ENCODE peak calls at places on chromosome 4, in ten cellular contexts. K is CD8-positive, alpha-beta T cell; W is tibial artery; S is right lobe of liver; Y is GM23248; C is suprapubic skin; Z is fibroblast of lung; O is upper lobe of right lung; J is PC-3; L is NT2/D1. M is an unnamed sample. For H3K4me1 and H3K36me3, the result is how much of the 10 kb centered on the place peaks cover.

GRCh38 chr4:87523307-87523706 is 5.9 kb downstream of the SPARCL1 start:
- DNase-seq in K (no peak), W (no peak), S (no peak), Y (no peak), C (no peak), Z (peak), O (no peak), J (no peak), L (no peak), M (no peak)

GRCh38 chr4:167274346-167274745 is 40.1 kb upstream of the SPOCK3 start:
- DNase-seq in K (no peak), W (no peak), S (no peak), Y (no peak), C (no peak), Z (peak), O (no peak), J (peak), L (no peak), M (no peak)

GRCh38 chr4:82899339-82899738 is 1.2 kb upstream of the THAP9 start:
- DNase-seq in K (no peak), W (no peak), S (no peak), Y (peak), C (no peak), Z (no peak), O (no peak), J (no peak), L (no peak), M (no peak)

GRCh38 chr4:44662623-44663006 is 11.2 kb upstream of the YIPF7 start:
- DNase-seq in K (no peak), W (no peak), S (no peak), Y (no peak), C (no peak), Z (no peak), O (no peak), J (no peak), L (no peak), M (no peak)

GRCh38 chr4:41967392-41967791 is 14.2 kb upstream of the DCAF4L1 start:
- DNase-seq in K (no peak), W (no peak), S (no peak), Y (no peak), C (no peak), Z (no peak), O (no peak), J (peak), L (no peak), M (no peak)

GRCh38 chr4:119025440-119025839 is 110.2 kb upstream of the MYOZ2 start:
- DNase-seq in K (no peak), W (peak), S (no peak), Y (peak), C (no peak), Z (peak), O (peak), J (peak), L (no peak), M (no peak)

GRCh38 chr4:4542824-4543485 is 1.1 kb upstream of the STX18 start:
- DNase-seq in K (no peak), W (no peak), S (no peak), Y (peak), C (no peak), Z (no peak), O (no peak), J (no peak), L (no peak), M (no peak)

GRCh38 chr4:108120789-108121188 is 47.9 kb downstream of the LEF1 start:
- DNase-seq in K (no peak), W (no peak), S (no peak), Y (no peak), C (no peak), Z (no peak), O (no peak), J (no peak), L (no peak), M (no peak)

GRCh38 chr4:150283689-150284088 is 205.4 kb downstream of the DCLK2 start:
- DNase-seq in K (no peak), W (no peak), S (no peak), Y (peak), C (no peak), Z (peak), O (no peak), J (peak), L (no peak), M (no peak)

GRCh38 chr4:78556655-78557054 is 5.1 kb downstream of the ANXA3 start:
- DNase-seq in K (no peak), W (no peak), S (no peak), Y (no peak), C (no peak), Z (no peak), O (no peak), J (peak), L (no peak), M (no peak)

GRCh38 chr4:116055857-116056827 is 942.7 kb upstream of the NDST4 start:
- DNase-seq in K (no peak), W (no peak), S (no peak), Y (peak), C (no peak), Z (peak), O (no peak), J (peak), L (no peak), M (no peak)

GRCh38 chr4:924107-925096 is 7.7 kb downstream of the GAK start:
- DNase-seq in K (peak), W (no peak), S (no peak), Y (peak), C (peak), Z (peak), O (peak), J (no peak), L (no peak), M (peak)

GRCh38 chr4:140238353-140239041 is 84.5 kb upstream of the MAML3 start:
- DNase-seq in K (no peak), W (peak), S (peak), Y (peak), C (peak), Z (peak), O (peak), J (no peak), L (no peak), M (peak)

GRCh38 chr4:30208731-30209435 is 511.3 kb upstream of the PCDH7 start:
- DNase-seq in K (no peak), W (no peak), S (no peak), Y (no peak), C (no peak), Z (peak), O (no peak), J (peak), L (no peak), M (no peak)

GRCh38 chr4:67396008-67396407 is 149.3 kb downstream of the CENPC start:
- DNase-seq in K (no peak), W (no peak), S (no peak), Y (no peak), C (no peak), Z (no peak), O (no peak), J (no peak), L (no peak), M (no peak)

GRCh38 chr4:16159321-16159720 is 67.0 kb downstream of the TAPT1 start:
- DNase-seq in K (no peak), W (no peak), S (no peak), Y (no peak), C (no peak), Z (no peak), O (no peak), J (no peak), L (no peak), M (no peak)

GRCh38 chr4:105092356-105092755 is 54.3 kb upstream of the TET2 start:
- DNase-seq in K (no peak), W (no peak), S (no peak), Y (peak), C (no peak), Z (peak), O (no peak), J (peak), L (no peak), M (no peak)

GRCh38 chr4:78528327-78528726 is 23.2 kb upstream of the ANXA3 start:
- DNase-seq in K (no peak), W (no peak), S (no peak), Y (peak), C (no peak), Z (peak), O (no peak), J (peak), L (no peak), M (no peak)

GRCh38 chr4:23278845-23279244 is 586.1 kb downstream of the GBA3 start:
- DNase-seq in K (no peak), W (no peak), S (no peak), Y (no peak), C (no peak), Z (no peak), O (no peak), J (no peak), L (no peak), M (no peak)

GRCh38 chr4:111943796-111944203 is 201.5 kb upstream of the FAM241A start:
- DNase-seq in K (no peak), W (no peak), S (peak), Y (peak), C (no peak), Z (peak), O (peak), J (peak), L (peak), M (no peak)

GRCh38 chr4:104395219-104395618 is 99.5 kb downstream of the CXXC4 start:
- DNase-seq in K (no peak), W (no peak), S (no peak), Y (no peak), C (no peak), Z (peak), O (no peak), J (no peak), L (no peak), M (no peak)

GRCh38 chr4:5970381-5971076 is 47.7 kb downstream of the C4orf50 start:
- DNase-seq in K (no peak), W (no peak), S (no peak), Y (no peak), C (peak), Z (no peak), O (peak), J (no peak), L (no peak), M (peak)

GRCh38 chr4:139042981-139043460 is 27.4 kb downstream of the NOCT start:
- DNase-seq in K (no peak), W (no peak), S (no peak), Y (no peak), C (no peak), Z (no peak), O (no peak), J (no peak), L (no peak), M (no peak)

GRCh38 chr4:83138979-83139378 is 24.4 kb upstream of the PLAC8 start:
- DNase-seq in K (peak), W (no peak), S (no peak), Y (no peak), C (no peak), Z (no peak), O (no peak), J (no peak), L (no peak), M (no peak)

GRCh38 chr4:87521757-87522374 is 7.3 kb downstream of the SPARCL1 start:
- DNase-seq in K (no peak), W (no peak), S (no peak), Y (peak), C (no peak), Z (peak), O (no peak), J (peak), L (no peak), M (no peak)

GRCh38 chr4:105246712-105247111 is 100.0 kb downstream of the TET2 start:
- DNase-seq in K (no peak), W (no peak), S (no peak), Y (peak), C (no peak), Z (peak), O (no peak), J (no peak), L (no peak), M (no peak)

GRCh38 chr4:38614198-38614597 is 49.8 kb upstream of the KLF3 start:
- DNase-seq in K (no peak), W (no peak), S (no peak), Y (no peak), C (no peak), Z (no peak), O (no peak), J (no peak), L (no peak), M (no peak)

GRCh38 chr4:7392438-7393374 is 42.0 kb downstream of the PSAPL1 start:
- DNase-seq in K (no peak), W (no peak), S (no peak), Y (peak), C (peak), Z (peak), O (no peak), J (peak), L (no peak), M (no peak)

GRCh38 chr4:85398276-85398675 is 76.7 kb upstream of the ARHGAP24 start:
- DNase-seq in K (no peak), W (no peak), S (no peak), Y (peak), C (no peak), Z (peak), O (no peak), J (no peak), L (no peak), M (no peak)

GRCh38 chr4:121421594-121421993 is 40.8 kb upstream of the QRFPR start:
- DNase-seq in K (no peak), W (no peak), S (no peak), Y (peak), C (no peak), Z (no peak), O (no peak), J (no peak), L (peak), M (no peak)

GRCh38 chr4:154308207-154308606 is 183.4 kb downstream of the DCHS2 start:
- DNase-seq in K (no peak), W (no peak), S (no peak), Y (no peak), C (no peak), Z (no peak), O (no peak), J (no peak), L (no peak), M (no peak)

GRCh38 chr4:66872696-66873095 is 672.6 kb downstream of the CENPC start:
- DNase-seq in K (no peak), W (no peak), S (no peak), Y (no peak), C (no peak), Z (no peak), O (no peak), J (no peak), L (no peak), M (no peak)

GRCh38 chr4:52715914-52716313 is 35.3 kb downstream of the ERVMER34-1 start:
- DNase-seq in K (no peak), W (no peak), S (no peak), Y (no peak), C (no peak), Z (no peak), O (no peak), J (no peak), L (no peak), M (no peak)

GRCh38 chr4:7379161-7379560 is 55.6 kb downstream of the PSAPL1 start:
- DNase-seq in K (no peak), W (no peak), S (no peak), Y (no peak), C (no peak), Z (no peak), O (peak), J (no peak), L (no peak), M (no peak)

GRCh38 chr4:1033840-1034551 is 22.6 kb downstream of the FGFRL1 start:
- DNase-seq in K (no peak), W (peak), S (no peak), Y (peak), C (no peak), Z (peak), O (no peak), J (no peak), L (no peak), M (no peak)

GRCh38 chr4:80004319-80004718 is 68.7 kb downstream of the ANTXR2 start:
- DNase-seq in K (no peak), W (no peak), S (no peak), Y (no peak), C (no peak), Z (no peak), O (no peak), J (no peak), L (no peak), M (no peak)

GRCh38 chr4:167964766-167965373 is 127.5 kb upstream of the ANXA10 start:
- DNase-seq in K (no peak), W (no peak), S (no peak), Y (no peak), C (no peak), Z (no peak), O (no peak), J (peak), L (no peak), M (no peak)

DNA sequence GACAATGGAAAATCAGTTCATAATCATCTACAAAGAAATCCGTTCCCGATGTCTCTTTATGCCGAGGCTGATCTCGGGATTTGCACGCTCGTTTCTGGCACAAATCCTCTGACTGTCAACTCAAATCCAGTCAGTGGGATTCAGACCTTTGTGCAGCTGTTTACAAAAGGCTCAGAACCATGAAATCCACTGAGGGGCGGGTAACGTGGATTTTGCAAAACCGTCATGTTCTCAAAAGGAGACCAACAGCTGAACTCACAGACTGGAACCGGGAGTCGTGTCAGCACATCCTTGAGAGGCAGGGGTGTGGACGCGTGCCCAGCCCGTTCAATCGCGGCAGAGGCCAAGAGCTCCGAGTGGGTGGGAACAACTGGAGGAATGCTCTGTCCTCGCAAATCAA is 46.4 kb downstream of the ACOX3 start:
- DNase-seq in K (no peak), W (peak), S (no peak), Y (peak), C (peak), Z (peak), O (no peak), J (no peak), L (no peak), M (no peak)
- H3K4me3 ChIP-seq in K (no peak), W (no peak), S (no peak), Y (peak), C (no peak), Z (no peak), O (no peak), J (no peak), L (no peak), M (no peak)

GRCh38 chr4:110837896-110838450 is 215.1 kb upstream of the PITX2 start:
- DNase-seq in K (no peak), W (no peak), S (no peak), Y (no peak), C (no peak), Z (no peak), O (no peak), J (no peak), L (no peak), M (no peak)
- H3K4me1 ChIP-seq in K (under half), W (under half), S (under half), Y (under half), C (under half), Z (under half), O (under half), J (under half), L (under half), M (under half)

GRCh38 chr4:113461281-113461680 is 300.3 kb downstream of the CAMK2D start:
- DNase-seq in K (no peak), W (no peak), S (no peak), Y (no peak), C (no peak), Z (no peak), O (no peak), J (no peak), L (no peak), M (no peak)
- H3K36me3 ChIP-seq in K (under half), W (under half), S (under half), Y (half or more), C (under half), Z (under half), O (under half), J (under half), L (under half), M (under half)

DNA sequence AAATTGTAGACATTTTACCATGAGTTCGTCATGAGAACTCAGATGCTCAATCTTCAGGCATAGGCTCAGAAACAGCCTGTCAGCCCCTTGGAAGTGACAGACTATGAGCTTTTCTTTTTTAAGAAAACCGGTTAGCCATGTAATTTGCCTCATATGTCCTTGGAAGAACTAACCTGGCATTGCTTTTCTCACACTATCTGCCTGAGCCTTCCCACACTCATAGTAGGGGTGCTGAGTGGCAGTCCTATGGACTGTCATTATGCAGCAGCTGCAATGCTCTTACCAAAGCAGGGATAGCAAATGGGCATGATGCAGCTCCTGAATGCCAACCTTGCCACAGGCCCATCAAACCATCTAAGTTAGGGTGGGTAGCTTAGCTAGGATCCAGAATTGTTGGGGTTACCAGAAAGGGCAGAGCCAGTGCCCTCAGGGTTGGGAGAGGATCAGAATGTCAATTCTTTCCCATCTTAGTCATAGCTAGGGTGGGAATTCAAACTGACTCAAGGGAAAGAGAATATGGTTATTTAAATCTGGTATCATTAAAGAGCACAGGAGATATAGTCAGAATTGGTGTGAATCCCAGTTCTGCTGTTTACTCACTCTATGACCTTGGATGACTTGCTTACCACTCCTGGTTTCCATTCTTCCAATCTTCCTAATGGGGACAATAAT is 230.6 kb upstream of the CPEB2 start:
- DNase-seq in K (no peak), W (no peak), S (no peak), Y (no peak), C (no peak), Z (no peak), O (no peak), J (peak), L (no peak), M (no peak)
- H3K4me3 ChIP-seq in K (no peak), W (no peak), S (no peak), Y (no peak), C (no peak), Z (no peak), O (no peak), J (no peak), L (no peak), M (no peak)

GRCh38 chr4:185256444-185256843 is 47.0 kb downstream of the SNX25 start:
- DNase-seq in K (peak), W (no peak), S (no peak), Y (peak), C (no peak), Z (peak), O (no peak), J (peak), L (no peak), M (no peak)
- H3K4me1 ChIP-seq in K (under half), W (under half), S (under half), Y (under half), C (under half), Z (under half), O (under half), J (under half), L (under half), M (under half)

GRCh38 chr4:2908686-2909085 is 54.5 kb downstream of the NOP14 start:
- DNase-seq in K (no peak), W (no peak), S (no peak), Y (no peak), C (no peak), Z (no peak), O (no peak), J (no peak), L (no peak), M (no peak)

GRCh38 chr4:2906218-2906617 is 57.0 kb downstream of the NOP14 start:
- DNase-seq in K (no peak), W (no peak), S (no peak), Y (no peak), C (no peak), Z (no peak), O (no peak), J (no peak), L (no peak), M (no peak)

GRCh38 chr4:2905544-2905943 is 57.7 kb downstream of the NOP14 start:
- DNase-seq in K (no peak), W (no peak), S (no peak), Y (no peak), C (no peak), Z (no peak), O (no peak), J (no peak), L (no peak), M (no peak)

GRCh38 chr4:2907706-2908293 is 55.4 kb downstream of the NOP14 start:
- DNase-seq in K (no peak), W (no peak), S (no peak), Y (no peak), C (no peak), Z (no peak), O (no peak), J (peak), L (no peak), M (no peak)

DNA sequence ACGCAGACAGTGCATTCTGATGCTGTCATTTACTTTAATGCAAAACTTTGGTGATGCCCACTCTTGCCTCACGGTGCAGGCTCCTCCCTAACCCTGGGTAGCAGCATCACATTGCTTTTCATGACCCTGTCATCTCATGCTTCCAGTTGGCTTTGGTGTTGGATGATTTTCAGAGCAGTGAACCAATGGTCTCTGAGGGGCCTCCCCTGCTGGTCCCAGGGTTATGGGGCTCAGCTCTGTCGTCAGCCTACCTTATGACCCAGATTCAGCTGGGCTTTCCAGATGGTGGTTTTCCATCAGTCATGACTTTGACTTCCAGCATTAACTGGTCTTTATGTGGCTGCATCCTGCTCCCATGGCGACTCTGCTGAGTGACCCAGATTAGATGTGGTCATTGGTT is 56.0 kb downstream of the NOP14 start:
- DNase-seq in K (no peak), W (no peak), S (no peak), Y (no peak), C (no peak), Z (no peak), O (no peak), J (no peak), L (no peak), M (no peak)
- H3K36me3 ChIP-seq in K (under half), W (half or more), S (under half), Y (under half), C (half or more), Z (under half), O (half or more), J (under half), L (half or more), M (half or more)

GRCh38 chr4:54229631-54230478 is 762 bp downstream of the PDGFRA start:
- DNase-seq in K (no peak), W (no peak), S (peak), Y (peak), C (no peak), Z (peak), O (no peak), J (no peak), L (no peak), M (peak)
- H3K4me3 ChIP-seq in K (no peak), W (peak), S (peak), Y (peak), C (peak), Z (peak), O (peak), J (peak), L (peak), M (peak)

GRCh38 chr4:128163177-128164117 is 102.3 kb downstream of the LARP1B start:
- DNase-seq in K (no peak), W (no peak), S (no peak), Y (peak), C (no peak), Z (peak), O (no peak), J (peak), L (peak), M (no peak)
- H3K4me1 ChIP-seq in K (under half), W (under half), S (under half), Y (under half), C (under half), Z (under half), O (under half), J (under half), L (under half), M (under half)

M was measured in ascending aorta.